ENCODE peak calls at places on chromosomes 5 and 9, in seven cellular contexts. R is RWPE1, H is D341Med, M is uterus, U is GDM1, J is HTR-8/SVneo, I is cardiac fibroblast. G is an unnamed sample.

GRCh38 chr5:158513490-158514301 is 586.0 kb downstream of the EBF1 start:
- DNase-seq in R (no peak), H (no peak), M (no peak), U (no peak), J (no peak), I (no peak), G (no peak)

GRCh38 chr5:82159014-82159413 is 119.1 kb downstream of the RPS23 start:
- DNase-seq in R (peak), H (no peak), M (no peak), U (no peak), J (peak), I (peak), G (no peak)

GRCh38 chr5:126414874-126415502 is 8.2 kb upstream of the GRAMD2B start:
- DNase-seq in R (no peak), H (no peak), M (peak), U (no peak), J (no peak), I (peak), G (no peak)

GRCh38 chr5:100273846-100274580 is 261.2 kb upstream of the FAM174A start:
- DNase-seq in R (no peak), H (no peak), M (no peak), U (no peak), J (no peak), I (no peak), G (no peak)

GRCh38 chr5:134091626-134092121 is 22.8 kb upstream of the TCF7 start:
- DNase-seq in R (no peak), H (no peak), M (no peak), U (no peak), J (no peak), I (no peak), G (no peak)

GRCh38 chr5:170571331-170571731 is 67.5 kb downstream of the KCNIP1 start:
- DNase-seq in R (no peak), H (no peak), M (no peak), U (no peak), J (peak), I (peak), G (no peak)

GRCh38 chr5:89901983-89902382 is 507.6 kb downstream of the CETN3 start:
- DNase-seq in R (no peak), H (no peak), M (peak), U (no peak), J (no peak), I (peak), G (peak)

GRCh38 chr9:131276891-131277672 is 772 bp upstream of the FAM78A start:
- DNase-seq in R (no peak), H (peak), M (no peak), U (no peak), J (no peak), I (no peak), G (no peak)

GRCh38 chr5:54861212-54861894 is 124.0 kb downstream of the ESM1 start:
- DNase-seq in R (no peak), H (no peak), M (no peak), U (no peak), J (no peak), I (peak), G (no peak)

GRCh38 chr5:135195267-135195603 is 161.2 kb upstream of the PITX1 start:
- DNase-seq in R (no peak), H (no peak), M (no peak), U (no peak), J (no peak), I (peak), G (no peak)